ENCODE peak calls at places on chromosomes 5 and 9, in ten cellular contexts. B is psoas muscle; A is CD4-positive, alpha-beta T cell; E is neural crest cell; X is endothelial cell; Z is HFFc6; J is foreskin fibroblast; L is GM13976; S is OCI-LY7; G is nephron progenitor cell. N is an unnamed sample.

GRCh38 chr9:35651964-35652828 is 1.5 kb upstream of the SIT1 start:
- DNase-seq in S (no peak), X (no peak), L (no peak), G (no peak), J (peak), B (no peak), A (no peak), Z (peak), E (no peak), N (no peak)

GRCh38 chr5:1732955-1733354 is 66.7 kb downstream of the MRPL36 start:
- DNase-seq in E (no peak), G (no peak), X (peak), L (no peak), B (no peak), A (no peak), Z (no peak), J (no peak), S (no peak), N (no peak)

GRCh38 chr9:29625292-29625731 is 2052.0 kb upstream of the C9orf72 start:
- DNase-seq in G (no peak), J (peak), A (no peak), B (no peak), Z (peak), X (no peak), S (no peak), L (no peak), E (no peak), N (no peak)

GRCh38 chr9:129284607-129285291 is 106.7 kb upstream of the IER5L start:
- DNase-seq in A (no peak), E (no peak), G (no peak), X (no peak), S (peak), L (no peak), B (peak), Z (no peak), J (no peak), N (no peak)

GRCh38 chr5:125559296-125559695 is 812.9 kb upstream of the ZNF608 start:
- DNase-seq in X (no peak), E (no peak), Z (peak), G (no peak), J (peak), L (no peak), B (no peak), A (no peak), S (no peak), N (peak)

GRCh38 chr9:128628471-128629048 is 28.1 kb downstream of the DYNC2I2 start:
- DNase-seq in L (peak), E (no peak), J (no peak), B (peak), X (no peak), S (no peak), G (no peak), Z (no peak), A (no peak), N (no peak)

GRCh38 chr9:2478421-2478820 is 143.2 kb upstream of the VLDLR start:
- DNase-seq in Z (no peak), G (no peak), X (no peak), S (no peak), B (no peak), A (no peak), L (no peak), J (no peak), E (no peak), N (no peak)

GRCh38 chr5:84218546-84218945 is 166.1 kb downstream of the EDIL3 start:
- DNase-seq in G (no peak), X (no peak), J (no peak), A (no peak), Z (no peak), L (no peak), B (no peak), E (no peak), S (no peak), N (no peak)

GRCh38 chr5:141514330-141515111 is 25.6 kb downstream of the PCDHGC5 start:
- DNase-seq in A (no peak), L (no peak), Z (peak), G (peak), B (no peak), E (no peak), J (peak), S (peak), X (no peak), N (no peak)

GRCh38 chr5:109911731-109912130 is 222.0 kb downstream of the MAN2A1 start:
- DNase-seq in G (no peak), X (no peak), B (no peak), S (no peak), J (peak), Z (peak), L (no peak), E (no peak), A (no peak), N (no peak)

GRCh38 chr5:177142029-177142681 is 8.6 kb downstream of the NSD1 start:
- DNase-seq in L (no peak), S (no peak), X (no peak), B (no peak), G (no peak), Z (no peak), A (no peak), J (no peak), E (no peak), N (no peak)

GRCh38 chr5:95081500-95082355 is 203.2 kb downstream of the MCTP1 start:
- DNase-seq in X (no peak), E (no peak), A (no peak), S (no peak), Z (peak), L (peak), B (peak), G (no peak), J (peak), N (peak)

GRCh38 chr5:80745490-80745889 is 90.7 kb upstream of the DHFR start:
- DNase-seq in E (no peak), Z (peak), A (no peak), G (no peak), S (no peak), X (no peak), J (peak), B (no peak), L (no peak), N (peak)

GRCh38 chr5:96433066-96433447 is at the start of gene PCSK1:
- DNase-seq in S (no peak), A (no peak), L (no peak), B (no peak), E (peak), X (peak), G (peak), Z (no peak), J (no peak), N (no peak)

GRCh38 chr9:38163518-38163917 is 94.5 kb upstream of the SHB start:
- DNase-seq in B (no peak), J (no peak), G (no peak), A (no peak), S (no peak), E (no peak), Z (no peak), X (no peak), L (no peak), N (no peak)

GRCh38 chr5:144549580-144549979 is 378.9 kb downstream of the KCTD16 start:
- DNase-seq in X (no peak), Z (peak), E (no peak), B (no peak), S (no peak), G (no peak), L (no peak), A (no peak), J (peak), N (no peak)

GRCh38 chr9:114276908-114277821 is 45.7 kb upstream of the ORM1 start:
- DNase-seq in Z (peak), G (no peak), A (no peak), L (no peak), X (no peak), J (peak), S (no peak), E (no peak), B (peak), N (peak)

GRCh38 chr9:37392272-37392671 is 30.2 kb upstream of the GRHPR start:
- DNase-seq in J (no peak), L (no peak), E (no peak), A (no peak), G (no peak), X (no peak), S (no peak), Z (no peak), B (no peak), N (no peak)

GRCh38 chr5:147849226-147849625 is 17.8 kb upstream of the SPINK1 start:
- DNase-seq in E (no peak), A (no peak), X (no peak), B (no peak), J (no peak), G (no peak), L (no peak), S (no peak), Z (no peak), N (no peak)

GRCh38 chr5:43363445-43364152 is 48.6 kb downstream of the CCL28 start:
- DNase-seq in G (no peak), B (no peak), Z (no peak), E (no peak), J (no peak), X (no peak), L (no peak), S (no peak), A (no peak), N (no peak)

DNA sequence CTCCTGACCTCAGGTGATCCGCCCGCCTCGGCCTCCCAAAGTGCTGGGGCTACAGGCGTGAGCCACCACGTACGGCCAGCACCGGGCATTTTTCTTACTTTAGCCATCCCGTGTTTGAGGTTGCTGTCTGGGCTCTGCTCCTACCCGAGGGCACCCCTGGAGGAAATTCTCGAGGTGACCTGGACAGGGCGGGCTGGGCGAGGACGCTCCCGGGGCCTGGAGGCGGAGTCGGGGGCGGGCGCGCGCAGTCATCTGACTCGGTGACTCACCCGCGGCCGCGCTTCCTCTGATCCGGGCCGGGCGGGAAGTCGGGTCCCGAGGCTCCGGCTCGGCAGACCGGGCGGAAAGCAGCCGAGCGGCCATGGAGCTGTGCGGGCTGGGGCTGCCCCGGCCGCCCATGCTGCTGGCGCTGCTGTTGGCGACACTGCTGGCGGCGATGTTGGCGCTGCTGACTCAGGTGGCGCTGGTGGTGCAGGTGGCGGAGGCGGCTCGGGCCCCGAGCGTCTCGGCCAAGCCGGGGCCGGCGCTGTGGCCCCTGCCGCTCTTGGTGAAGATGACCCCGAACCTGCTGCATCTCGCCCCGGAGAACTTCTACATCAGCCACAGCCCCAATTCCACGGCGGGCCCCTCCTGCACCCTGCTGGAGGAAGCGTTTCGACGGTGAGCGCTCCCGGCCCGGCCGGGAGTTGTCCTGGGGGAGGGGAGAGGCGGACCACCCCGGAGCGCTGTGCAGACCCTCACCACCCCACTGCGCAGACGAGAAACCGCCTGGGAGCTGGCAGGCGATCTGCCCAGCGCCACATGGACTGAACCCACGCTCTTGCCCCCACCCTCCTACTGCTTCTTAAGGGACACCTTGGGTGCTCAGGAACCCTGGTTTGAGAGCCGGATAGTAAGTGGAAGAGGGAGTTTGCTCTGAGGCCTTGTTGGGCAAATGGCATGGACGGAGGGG is at the start of gene HEXB:
- DNase-seq in Z (peak), B (peak), L (peak), E (peak), J (peak), X (peak), S (peak), A (peak), G (peak), N (peak)
- TF ChIP-seq CTCF in Z (no peak), B (no peak), L (no peak), E (no peak), J (no peak), X (no peak), S (peak), A (no peak), G (no peak), N (no peak)

GRCh38 chr5:41927604-41928003 is 2.5 kb downstream of the FBXO4 start:
- DNase-seq in B (no peak), X (no peak), E (no peak), Z (no peak), L (no peak), A (no peak), G (no peak), J (no peak), S (no peak), N (no peak)

GRCh38 chr5:41924526-41924871 is 582 bp upstream of the FBXO4 start:
- DNase-seq in J (no peak), A (no peak), X (no peak), G (no peak), S (no peak), E (no peak), B (no peak), Z (no peak), L (no peak), N (no peak)

GRCh38 chr5:41921874-41922273 is 3.2 kb upstream of the FBXO4 start:
- DNase-seq in J (no peak), G (no peak), E (no peak), L (no peak), X (no peak), Z (peak), B (no peak), A (no peak), S (no peak), N (no peak)

GRCh38 chr5:41925555-41925946 is 470 bp downstream of the FBXO4 start:
- DNase-seq in E (peak), B (peak), J (peak), S (no peak), L (peak), A (no peak), G (no peak), Z (no peak), X (peak), N (no peak)

DNA sequence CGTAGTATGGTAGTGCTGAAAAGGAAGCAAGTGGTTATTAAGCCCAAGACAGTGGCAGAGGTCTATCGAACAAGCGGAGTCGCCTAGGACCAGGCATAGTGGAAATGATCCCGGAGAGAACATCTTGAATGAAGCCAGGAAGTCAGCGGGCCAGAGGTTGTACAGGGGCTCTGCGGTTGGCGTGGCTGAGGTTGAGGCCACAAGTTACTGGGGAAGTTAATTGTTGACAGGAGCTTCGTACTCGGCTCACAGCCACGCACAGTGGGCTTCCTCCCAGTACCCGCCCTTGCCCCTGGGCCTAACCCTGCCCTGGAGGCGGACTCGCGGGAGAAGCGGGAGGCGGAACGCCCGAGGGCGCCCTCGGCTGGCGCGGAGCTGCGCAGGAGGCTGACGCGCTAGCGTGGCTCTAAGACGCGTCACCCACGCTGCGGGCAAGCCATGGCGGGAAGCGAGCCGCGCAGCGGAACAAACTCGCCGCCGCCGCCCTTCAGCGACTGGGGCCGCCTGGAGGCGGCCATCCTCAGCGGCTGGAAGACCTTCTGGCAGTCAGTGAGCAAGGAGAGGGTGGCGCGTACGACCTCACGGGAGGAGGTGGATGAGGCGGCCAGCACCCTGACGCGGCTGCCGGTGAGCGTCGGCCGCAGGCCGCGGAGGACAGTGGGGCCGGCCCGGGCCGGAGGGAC is at the start of gene FBXO4:
- DNase-seq in S (no peak), L (peak), G (peak), E (peak), Z (peak), X (peak), B (peak), A (peak), J (peak), N (peak)
- TF ChIP-seq CTCF in S (no peak), L (peak), G (no peak), E (peak), Z (peak), X (no peak), B (peak), A (peak), J (peak), N (peak)

GRCh38 chr9:135993840-135994776 is 32.9 kb upstream of the UBAC1 start:
- DNase-seq in A (no peak), G (no peak), E (no peak), J (no peak), X (no peak), S (no peak), B (no peak), Z (no peak), L (no peak), N (no peak)

GRCh38 chr9:135991771-135992170 is 30.6 kb upstream of the UBAC1 start:
- DNase-seq in L (no peak), S (no peak), J (no peak), A (no peak), E (no peak), G (no peak), X (no peak), B (no peak), Z (no peak), N (no peak)

GRCh38 chr9:135993409-135993742 is 32.2 kb upstream of the UBAC1 start:
- DNase-seq in E (no peak), S (no peak), Z (no peak), B (no peak), L (no peak), G (no peak), X (no peak), J (no peak), A (no peak), N (no peak)

GRCh38 chr9:135990468-135991429 is 29.6 kb upstream of the UBAC1 start:
- DNase-seq in E (no peak), A (peak), G (peak), X (peak), J (peak), Z (no peak), S (peak), B (no peak), L (peak), N (no peak)

DNA sequence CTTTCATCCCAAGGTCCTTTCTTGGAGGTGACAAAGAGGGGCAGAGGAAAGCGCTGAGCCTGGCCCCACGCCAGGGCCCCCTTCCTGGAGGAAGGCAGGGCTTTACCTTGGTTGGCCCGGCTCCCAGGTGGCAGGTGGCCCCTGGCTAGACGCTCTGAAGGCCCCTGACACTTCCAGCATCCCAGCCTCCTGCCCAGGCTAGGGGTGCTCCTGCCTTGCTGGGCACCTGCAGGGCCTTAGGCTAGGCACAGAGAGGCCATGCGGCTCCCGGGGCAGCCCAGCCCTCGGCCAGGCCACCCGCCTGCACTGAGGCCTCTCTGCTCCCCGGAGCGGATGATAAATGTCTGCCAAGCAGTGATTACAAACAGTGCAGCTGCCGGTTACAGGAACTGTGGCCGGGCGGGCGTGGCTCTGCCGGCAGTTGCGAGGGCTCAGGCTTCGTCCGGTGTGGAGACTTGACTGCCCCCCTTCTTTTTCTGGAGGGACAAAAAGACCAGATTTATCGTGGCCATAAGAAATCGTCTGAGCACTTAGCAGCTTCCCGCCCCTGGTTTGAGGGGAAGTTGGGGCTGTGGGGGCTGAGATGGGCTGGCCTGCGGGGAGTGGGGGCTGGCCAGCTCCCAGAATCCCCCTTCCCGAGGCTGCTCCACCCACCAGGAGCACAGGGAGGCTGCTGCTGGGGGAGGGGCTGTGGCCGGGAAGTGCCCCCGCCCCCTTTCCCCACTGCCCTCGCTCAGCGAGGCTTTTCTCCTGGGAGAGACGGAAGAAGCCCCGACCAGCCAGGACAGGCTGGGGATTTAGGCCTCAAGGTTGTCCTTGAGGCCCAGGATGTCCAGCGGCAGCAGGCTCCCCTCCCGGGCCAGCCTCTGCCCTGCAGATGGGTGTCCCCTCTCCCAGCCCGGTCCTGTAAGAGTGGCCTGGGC is 31.6 kb upstream of the UBAC1 start:
- DNase-seq in J (peak), X (peak), G (peak), E (peak), S (peak), L (peak), A (peak), B (peak), Z (peak), N (peak)
- TF ChIP-seq CTCF in J (no peak), X (no peak), G (no peak), E (no peak), S (peak), L (no peak), A (no peak), B (no peak), Z (no peak), N (no peak)

DNA sequence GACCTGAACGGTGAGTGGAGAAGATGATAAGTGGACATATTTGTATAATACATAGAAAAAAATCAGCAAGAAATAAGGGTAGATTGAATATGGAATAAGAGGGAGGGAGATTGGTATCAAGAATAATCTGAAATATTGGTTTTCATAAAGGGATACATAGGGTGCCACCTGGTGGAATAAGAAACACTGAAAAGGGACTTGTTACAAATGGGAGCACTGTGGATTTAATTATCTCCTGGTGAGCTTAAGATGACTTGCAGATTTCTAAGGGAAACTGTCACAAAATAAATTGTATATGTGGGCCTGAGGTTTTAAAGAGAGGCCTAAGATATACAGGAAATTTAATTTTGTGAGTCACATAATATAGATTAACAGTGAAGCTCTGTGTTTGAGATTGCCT is 1403.5 kb upstream of the CDH18 start:
- DNase-seq in Z (no peak), L (no peak), B (no peak), E (no peak), G (no peak), X (no peak), J (no peak), A (no peak), S (no peak), N (peak)
- TF ChIP-seq CTCF in Z (peak), L (no peak), B (no peak), E (peak), G (no peak), X (no peak), J (no peak), A (no peak), S (no peak), N (peak)

GRCh38 chr9:98536542-98537173 is 172.1 kb downstream of the GABBR2 start:
- DNase-seq in E (no peak), S (peak), A (no peak), B (no peak), J (no peak), G (no peak), Z (no peak), X (peak), L (peak), N (no peak)
- TF ChIP-seq CTCF in E (peak), S (peak), A (no peak), B (no peak), J (peak), G (no peak), Z (peak), X (peak), L (peak), N (peak)

DNA sequence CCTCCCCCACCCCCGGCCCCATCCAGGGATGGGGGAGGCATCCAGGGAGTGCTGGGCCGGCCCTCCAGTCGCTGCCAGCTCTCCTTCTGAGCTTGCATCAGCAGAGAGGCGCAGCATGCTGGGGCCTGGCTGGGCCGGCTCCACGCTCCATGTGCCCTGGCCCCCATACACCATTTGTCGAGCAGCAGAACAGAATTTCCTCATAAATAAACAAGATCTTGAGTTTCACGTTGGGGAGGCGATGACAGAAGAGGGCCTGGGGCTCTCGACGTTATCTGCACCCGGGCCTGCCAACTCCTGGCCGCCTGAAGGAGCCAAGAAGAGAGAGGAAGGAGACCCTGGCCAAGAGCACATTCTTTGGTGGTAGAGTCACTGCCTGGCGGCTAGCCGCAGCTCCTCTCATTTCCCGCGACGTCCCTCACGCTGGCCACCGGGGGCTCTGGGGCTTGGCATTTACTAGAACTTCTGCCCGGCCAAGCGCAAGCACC is 177.0 kb downstream of the FGF18 start:
- DNase-seq in X (no peak), Z (peak), A (no peak), L (no peak), B (peak), E (no peak), S (no peak), J (peak), G (no peak), N (no peak)
- TF ChIP-seq CTCF in X (no peak), Z (no peak), A (no peak), L (no peak), B (no peak), E (no peak), S (no peak), J (no peak), G (no peak), N (no peak)

N was measured in kidney epithelial cell.